ENCODE peak calls at places on chromosomes 11 and 22, in six cellular contexts. K is SK-N-SH, O is GM12892, E is breast epithelium, H is SK-N-MC, Q is GM23338. S is an unnamed sample.

GRCh38 chr11:48193876-48194275 is 22.7 kb upstream of the OR4B1 start:
- DNase-seq in K (no peak), O (no peak), E (no peak), H (no peak), Q (no peak), S (no peak)

GRCh38 chr11:123304828-123305530 is 109.9 kb upstream of the CLMP start:
- DNase-seq in K (no peak), O (no peak), E (no peak), H (peak; percentile 45), Q (peak; percentile 45), S (no peak)

GRCh38 chr11:12636871-12637410 is 37.3 kb upstream of the TEAD1 start:
- DNase-seq in K (no peak), O (no peak), E (no peak), H (no peak), Q (no peak), S (no peak)

GRCh38 chr11:57903441-57904123 is 120.1 kb upstream of the OR9Q1 start:
- DNase-seq in K (no peak), O (peak; percentile 5), E (peak; percentile 74), H (no peak), Q (no peak), S (no peak)

GRCh38 chr11:2206291-2206690 is 34.7 kb upstream of the TH start:
- DNase-seq in K (no peak), O (peak; percentile 5), E (peak; percentile 31), H (no peak), Q (no peak), S (peak; percentile 27)

GRCh38 chr22:47406180-47406723 is 643.8 kb downstream of the TBC1D22A start:
- DNase-seq in K (no peak), O (no peak), E (no peak), H (no peak), Q (no peak), S (no peak)

GRCh38 chr11:95363189-95363588 is 132.2 kb upstream of the SESN3 start:
- DNase-seq in K (no peak), O (no peak), E (no peak), H (no peak), Q (no peak), S (no peak)

GRCh38 chr11:35388054-35388453 is 31.3 kb downstream of the SLC1A2 start:
- DNase-seq in K (no peak), O (no peak), E (no peak), H (no peak), Q (no peak), S (no peak)

GRCh38 chr11:96464695-96465307 is 75.0 kb downstream of the JRKL start:
- DNase-seq in K (peak; percentile 61), O (peak; percentile 8), E (no peak), H (peak; percentile 81), Q (peak; percentile 94), S (no peak)

GRCh38 chr11:62500066-62501035 is 46.3 kb downstream of the AHNAK start:
- DNase-seq in K (no peak), O (no peak), E (peak; percentile 72), H (no peak), Q (peak; percentile 71), S (no peak)

GRCh38 chr11:25981998-25982397 is 349.9 kb upstream of the ANO3 start:
- DNase-seq in K (peak; percentile 30), O (no peak), E (no peak), H (peak; percentile 6), Q (peak; percentile 75), S (no peak)

GRCh38 chr11:34223907-34224306 is 118.5 kb downstream of the NAT10 start:
- DNase-seq in K (no peak), O (no peak), E (no peak), H (no peak), Q (no peak), S (no peak)

GRCh38 chr11:15113381-15113780 is 1.3 kb upstream of the INSC start:
- DNase-seq in K (no peak), O (peak; percentile 33), E (no peak), H (no peak), Q (no peak), S (peak; percentile 89)

GRCh38 chr11:69234171-69234570 is 59.8 kb upstream of the MYEOV start:
- DNase-seq in K (no peak), O (no peak), E (peak; percentile 47), H (no peak), Q (no peak), S (no peak)

GRCh38 chr11:75429902-75430691 is 2.9 kb downstream of the KLHL35 start:
- DNase-seq in K (peak; percentile 88), O (peak; percentile 61), E (no peak), H (no peak), Q (peak; percentile 74), S (peak; percentile 88)

GRCh38 chr22:25372000-25372595 is 152.7 kb downstream of the CRYBB2 start:
- DNase-seq in K (no peak), O (no peak), E (no peak), H (no peak), Q (no peak), S (no peak)

GRCh38 chr22:22767876-22768602 is 119.6 kb upstream of the IGLL5 start:
- DNase-seq in K (no peak), O (no peak), E (no peak), H (no peak), Q (peak; percentile 80), S (no peak)

GRCh38 chr11:117492578-117493251 is 165.1 kb downstream of the CEP164 start:
- DNase-seq in K (peak; percentile 61), O (no peak), E (no peak), H (no peak), Q (peak; percentile 74), S (peak; percentile 56)

GRCh38 chr22:50144005-50144614 is 26.4 kb upstream of the PANX2 start:
- DNase-seq in K (no peak), O (no peak), E (no peak), H (no peak), Q (no peak), S (no peak)

GRCh38 chr11:86931965-86932332 is 23.2 kb downstream of the FZD4 start:
- DNase-seq in K (no peak), O (no peak), E (no peak), H (no peak), Q (no peak), S (no peak)

GRCh38 chr11:69640260-69640994 is 529 bp upstream of the CCND1 start:
- DNase-seq in K (no peak), O (no peak), E (no peak), H (no peak), Q (peak; percentile 50), S (peak; percentile 81)

GRCh38 chr11:75667268-75667830 is 1.5 kb downstream of the MAP6 start:
- DNase-seq in K (peak; percentile 82), O (peak; percentile 41), E (no peak), H (no peak), Q (peak; percentile 67), S (no peak)

GRCh38 chr11:26229270-26229669 is 102.7 kb upstream of the ANO3 start:
- DNase-seq in K (no peak), O (no peak), E (no peak), H (no peak), Q (no peak), S (no peak)

GRCh38 chr11:63609536-63609935 is 4.7 kb downstream of the PLAAT3 start:
- DNase-seq in K (peak; percentile 44), O (no peak), E (no peak), H (no peak), Q (no peak), S (no peak)

GRCh38 chr22:32267011-32267410 is 11.9 kb upstream of the SLC5A4 start:
- DNase-seq in K (no peak), O (no peak), E (no peak), H (no peak), Q (no peak), S (no peak)

DNA sequence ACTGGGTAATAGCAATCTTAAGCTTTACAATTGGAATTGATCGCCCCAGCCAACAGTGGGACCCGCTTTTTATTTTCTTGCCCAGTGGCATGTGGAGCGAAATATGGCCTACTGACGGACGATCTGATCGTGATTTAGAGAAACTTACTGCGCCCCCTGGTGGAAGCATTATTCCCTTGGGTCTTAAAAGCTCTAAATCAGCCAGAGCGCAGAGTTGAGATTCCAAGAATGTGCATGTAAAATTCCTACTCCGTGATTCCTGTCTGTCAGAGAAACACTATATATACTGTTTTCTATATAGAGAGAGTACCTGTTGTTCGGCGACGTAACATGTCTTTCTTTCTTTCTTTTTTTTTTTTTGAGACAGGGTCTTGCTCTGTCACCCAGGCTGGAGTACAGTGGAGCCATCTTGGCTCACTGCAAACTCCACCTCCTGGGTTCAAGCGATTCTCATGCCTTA is 3.7 kb upstream of the DPF2 start:
- DNase-seq in K (peak; percentile 70), O (no peak), E (peak; percentile 86), H (peak; percentile 95), Q (peak; percentile 100), S (peak; percentile 80)
- TF ChIP-seq POLR2AphosphoS5 in K (no peak), O (no peak), E (no peak), H (no peak), Q (no peak), S (no peak)

GRCh38 chr11:83157755-83158473 is 983 bp downstream of the PCF11 start:
- DNase-seq in K (peak; percentile 47), O (no peak), E (peak; percentile 56), H (no peak), Q (peak; percentile 62), S (peak; percentile 83)

GRCh38 chr11:83156996-83157754 is at the start of gene PCF11:
- DNase-seq in K (no peak), O (no peak), E (no peak), H (no peak), Q (no peak), S (no peak)

GRCh38 chr11:83159901-83160865 is 3.3 kb downstream of the PCF11 start:
- DNase-seq in K (no peak), O (no peak), E (no peak), H (no peak), Q (no peak), S (peak; percentile 17)

GRCh38 chr11:83158474-83158786 is 1.5 kb downstream of the PCF11 start:
- DNase-seq in K (no peak), O (no peak), E (no peak), H (no peak), Q (no peak), S (no peak)

GRCh38 chr11:83158965-83159900 is 2.3 kb downstream of the PCF11 start:
- DNase-seq in K (no peak), O (no peak), E (no peak), H (no peak), Q (no peak), S (no peak)
- TF ChIP-seq POLR2AphosphoS5 in K (no peak), O (no peak), E (no peak), H (no peak), Q (no peak), S (no peak)

GRCh38 chr11:72001834-72002591 is 3.3 kb downstream of the IL18BP start:
- DNase-seq in K (no peak), O (no peak), E (peak; percentile 35), H (no peak), Q (no peak), S (no peak)
- TF ChIP-seq POLR2AphosphoS5 in K (peak; percentile 56), O (peak; percentile 65), E (no peak), H (no peak), Q (no peak), S (peak; percentile 29)

GRCh38 chr22:39527481-39527961 is 5.0 kb downstream of the RPS19BP1 start:
- DNase-seq in K (no peak), O (no peak), E (no peak), H (no peak), Q (peak; percentile 51), S (no peak)

GRCh38 chr22:39525658-39525975 is 5.3 kb downstream of the ATF4 start:
- DNase-seq in K (no peak), O (no peak), E (no peak), H (no peak), Q (no peak), S (no peak)

GRCh38 chr22:39528080-39528661 is 4.4 kb downstream of the RPS19BP1 start:
- DNase-seq in K (peak; percentile 20), O (no peak), E (no peak), H (no peak), Q (no peak), S (peak; percentile 84)

GRCh38 chr22:39524753-39525657 is 4.6 kb downstream of the ATF4 start:
- DNase-seq in K (no peak), O (no peak), E (no peak), H (no peak), Q (no peak), S (no peak)

GRCh38 chr22:39526736-39527171 is 5.8 kb downstream of the RPS19BP1 start:
- DNase-seq in K (no peak), O (no peak), E (no peak), H (no peak), Q (no peak), S (peak; percentile 85)
- TF ChIP-seq POLR2AphosphoS5 in K (no peak), O (peak; percentile 11), E (no peak), H (no peak), Q (no peak), S (peak; percentile 62)